ENCODE peak calls at places on chromosomes 12 and 14, in nine cellular contexts. A is HTR-8/SVneo, W is activated T-cell treated with anti-CD3 and anti-CD28 coated beads for 1 hour, Z is aorta, N is body of pancreas, O is MM.1S, V is K562, X is mucosa of descending colon, E is omental fat pad. H is an unnamed sample.

GRCh38 chr12:93622485-93622884 is 50.0 kb downstream of the SOCS2 start:
- DNase-seq in O (no peak), Z (no peak), N (no peak), A (no peak), X (no peak), W (no peak), V (no peak), E (no peak), H (no peak)

GRCh38 chr14:46368275-46368674 is 283.3 kb downstream of the RPL10L start:
- DNase-seq in V (no peak), N (no peak), O (no peak), W (no peak), X (no peak), E (no peak), Z (no peak), A (no peak), H (no peak)

GRCh38 chr12:59972941-59973340 is 377.1 kb downstream of the SLC16A7 start:
- DNase-seq in A (peak), E (no peak), N (no peak), V (no peak), X (no peak), W (no peak), O (no peak), Z (no peak), H (no peak)

GRCh38 chr12:3313066-3313465 is 177.9 kb upstream of the PRMT8 start:
- DNase-seq in N (no peak), X (no peak), O (no peak), E (no peak), A (no peak), V (no peak), Z (no peak), W (no peak), H (no peak)

GRCh38 chr12:93135286-93136239 is 206.5 kb upstream of the EEA1 start:
- DNase-seq in A (no peak), W (no peak), V (no peak), E (no peak), N (no peak), O (peak), X (no peak), Z (no peak), H (peak)

GRCh38 chr12:98514984-98515367 is 414 bp upstream of the TMPO start:
- DNase-seq in A (no peak), Z (no peak), O (no peak), E (no peak), X (no peak), N (no peak), V (no peak), W (no peak), H (no peak)

GRCh38 chr12:122757568-122757967 is 4.9 kb downstream of the DENR start:
- DNase-seq in N (no peak), E (no peak), A (no peak), W (no peak), Z (no peak), X (no peak), V (peak), O (no peak), H (no peak)

GRCh38 chr12:88816201-88816600 is 235.9 kb upstream of the KITLG start:
- DNase-seq in V (no peak), O (no peak), X (no peak), W (no peak), N (no peak), Z (no peak), A (no peak), E (no peak), H (no peak)

H was measured in GM12865.